ENCODE peak calls at places on chromosomes 13 and 19, in seven cellular contexts. P is neural progenitor cell, U is tibial nerve, I is fibroblast of lung, A is PC-9, W is suprapubic skin, C is endodermal cell. D is an unnamed sample.

GRCh38 chr19:50720921-50721291 is 1.3 kb upstream of the SHANK1 start:
- DNase-seq in P (peak; percentile 38), U (no peak), I (no peak), A (no peak), W (no peak), C (peak; percentile 71), D (no peak)

GRCh38 chr13:95122063-95122462 is 179.2 kb downstream of the ABCC4 start:
- DNase-seq in P (no peak), U (no peak), I (peak; percentile 26), A (no peak), W (no peak), C (no peak), D (peak; percentile 13)

GRCh38 chr19:42468273-42468796 is 25.6 kb upstream of the CXCL17 start:
- DNase-seq in P (no peak), U (no peak), I (peak; percentile 62), A (peak; percentile 36), W (no peak), C (no peak), D (peak; percentile 43)

GRCh38 chr19:20273951-20274578 is 107.1 kb downstream of the ZNF486 start:
- DNase-seq in P (no peak), U (no peak), I (no peak), A (no peak), W (no peak), C (no peak), D (no peak)

GRCh38 chr19:39941615-39942507 is 7.4 kb upstream of the FCGBP start:
- DNase-seq in P (peak; percentile 35), U (peak; percentile 20), I (peak; percentile 34), A (no peak), W (no peak), C (no peak), D (no peak)

GRCh38 chr19:18063463-18063862 is 23.3 kb downstream of the IL12RB1 start:
- DNase-seq in P (peak; percentile 48), U (no peak), I (no peak), A (no peak), W (no peak), C (peak; percentile 80), D (peak; percentile 19)

GRCh38 chr19:23916991-23917390 is 2.3 kb downstream of the ZNF726 start:
- DNase-seq in P (no peak), U (no peak), I (peak; percentile 18), A (no peak), W (no peak), C (no peak), D (no peak)

GRCh38 chr19:30444686-30445232 is 72.6 kb downstream of the ZNF536 start:
- DNase-seq in P (no peak), U (no peak), I (no peak), A (no peak), W (no peak), C (no peak), D (no peak)

GRCh38 chr19:8363803-8364771 is at the start of gene ANGPTL4:
- DNase-seq in P (peak; percentile 83), U (peak; percentile 75), I (peak; percentile 50), A (peak; percentile 33), W (peak; percentile 92), C (peak; percentile 87), D (peak; percentile 60)

GRCh38 chr13:19083340-19083739 is 98.3 kb downstream of the TUBA3C start:
- DNase-seq in P (no peak), U (no peak), I (no peak), A (no peak), W (no peak), C (no peak), D (no peak)

GRCh38 chr19:29550896-29551295 is 25.1 kb downstream of the VSTM2B start:
- DNase-seq in P (no peak), U (no peak), I (no peak), A (no peak), W (no peak), C (no peak), D (no peak)

GRCh38 chr13:59538512-59538911 is 625.2 kb downstream of the DIAPH3 start:
- DNase-seq in P (no peak), U (no peak), I (no peak), A (no peak), W (no peak), C (no peak), D (no peak)

GRCh38 chr13:95087746-95088305 is 213.4 kb downstream of the ABCC4 start:
- DNase-seq in P (no peak), U (no peak), I (peak; percentile 81), A (no peak), W (no peak), C (no peak), D (peak; percentile 83)

GRCh38 chr19:55339225-55340143 is at the start of gene KMT5C:
- DNase-seq in P (peak; percentile 100), U (peak; percentile 100), I (peak; percentile 100), A (peak; percentile 100), W (peak; percentile 100), C (peak; percentile 100), D (peak; percentile 100)

GRCh38 chr19:1534972-1535371 is 11.1 kb downstream of the PLK5 start:
- DNase-seq in P (no peak), U (no peak), I (no peak), A (no peak), W (no peak), C (no peak), D (no peak)

DNA sequence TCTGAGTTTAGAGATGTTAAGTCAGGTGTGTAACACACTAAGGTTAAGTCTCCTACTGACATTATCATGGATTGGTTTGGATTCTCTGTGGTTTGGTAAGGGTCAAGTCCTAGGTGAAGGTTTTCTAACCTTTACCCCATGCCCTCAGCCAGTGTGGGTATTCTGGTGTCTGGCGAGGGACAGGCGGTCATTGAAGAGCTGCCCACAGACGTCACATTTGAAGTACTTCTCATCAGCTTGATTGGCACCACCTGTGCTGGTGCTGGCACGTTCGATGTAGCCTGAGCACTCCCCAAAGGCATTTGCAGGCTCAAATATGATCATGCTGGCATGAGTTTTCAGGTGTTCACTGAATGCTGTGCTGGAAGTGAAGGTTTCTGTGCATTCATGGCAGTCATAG is 27.0 kb downstream of the PEG3 start:
- DNase-seq in P (no peak), U (no peak), I (no peak), A (no peak), W (no peak), C (no peak), D (no peak)
- H3K9me3 ChIP-seq in P (peaks cover 37% of the 10 kb centered on the region), U (no peaks in the 10 kb centered on the region), I (no peaks in the 10 kb centered on the region), A (no peaks in the 10 kb centered on the region), W (no peaks in the 10 kb centered on the region), C (peaks cover 78% of the 10 kb centered on the region), D (peaks cover 12% of the 10 kb centered on the region)

DNA sequence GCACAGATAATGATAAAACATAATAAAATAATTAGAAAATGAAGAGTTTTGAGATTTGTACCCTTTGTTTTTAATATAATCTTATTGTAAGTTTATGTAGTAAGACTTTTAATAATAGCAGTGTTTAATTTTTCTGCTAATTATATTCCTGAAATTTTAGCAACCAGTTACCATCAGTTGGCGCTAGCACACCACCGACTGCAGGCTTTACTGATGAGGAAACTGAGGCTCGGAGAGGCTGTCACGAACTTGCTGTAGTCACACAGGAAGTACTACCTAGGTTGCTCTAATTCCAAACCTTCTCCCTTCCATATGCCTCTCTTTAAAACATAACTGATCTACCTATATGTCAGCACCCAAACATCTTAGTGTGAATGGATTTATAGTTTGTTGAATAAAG is 1.0 kb upstream of the RFXAP start:
- DNase-seq in P (no peak), U (no peak), I (no peak), A (no peak), W (no peak), C (no peak), D (no peak)
- TF ChIP-seq CTCF in P (no peak), U (no peak), I (no peak), A (no peak), W (no peak), C (peak; percentile 31), D (no peak)

DNA sequence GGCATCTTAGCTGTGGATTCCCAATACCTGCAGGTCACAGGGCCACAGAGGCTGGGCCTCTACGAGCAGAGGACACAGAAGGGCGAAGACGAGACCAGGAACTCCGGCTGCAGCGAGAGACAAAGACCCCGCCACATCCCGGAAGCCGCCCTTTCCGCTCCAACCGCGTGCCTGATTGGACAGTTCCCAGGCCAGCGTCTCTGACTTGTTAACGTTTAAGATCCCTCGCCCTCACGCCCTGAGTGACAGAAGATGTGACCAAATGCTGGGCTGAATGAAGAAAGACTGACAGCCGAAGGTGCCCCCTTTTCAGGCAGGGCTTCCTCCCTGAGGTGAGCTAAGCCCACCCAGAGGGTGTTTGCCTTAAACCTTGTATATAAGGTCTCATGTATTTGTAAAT is at the start of gene ZNF98:
- DNase-seq in P (no peak), U (peak; percentile 9), I (no peak), A (peak; percentile 28), W (no peak), C (no peak), D (no peak)
- H3K4me3 ChIP-seq in P (no peak within 1 kb of the TSS), U (peak within 1 kb of the TSS; percentile 38), I (no peak within 1 kb of the TSS), A (no peak within 1 kb of the TSS), W (peak within 1 kb of the TSS; percentile 30), C (no peak within 1 kb of the TSS), D (no peak within 1 kb of the TSS)

GRCh38 chr19:2853015-2853606 is 11.8 kb downstream of the ZNF555 start:
- DNase-seq in P (no peak), U (no peak), I (no peak), A (no peak), W (no peak), C (no peak), D (no peak)

GRCh38 chr19:2858864-2859263 is 8.3 kb upstream of the ZNF556 start:
- DNase-seq in P (no peak), U (no peak), I (no peak), A (no peak), W (no peak), C (no peak), D (no peak)

GRCh38 chr19:2856457-2857055 is 10.6 kb upstream of the ZNF556 start:
- DNase-seq in P (no peak), U (no peak), I (no peak), A (no peak), W (no peak), C (no peak), D (no peak)

GRCh38 chr19:2852598-2852997 is 11.3 kb downstream of the ZNF555 start:
- DNase-seq in P (no peak), U (no peak), I (no peak), A (no peak), W (no peak), C (no peak), D (no peak)

DNA sequence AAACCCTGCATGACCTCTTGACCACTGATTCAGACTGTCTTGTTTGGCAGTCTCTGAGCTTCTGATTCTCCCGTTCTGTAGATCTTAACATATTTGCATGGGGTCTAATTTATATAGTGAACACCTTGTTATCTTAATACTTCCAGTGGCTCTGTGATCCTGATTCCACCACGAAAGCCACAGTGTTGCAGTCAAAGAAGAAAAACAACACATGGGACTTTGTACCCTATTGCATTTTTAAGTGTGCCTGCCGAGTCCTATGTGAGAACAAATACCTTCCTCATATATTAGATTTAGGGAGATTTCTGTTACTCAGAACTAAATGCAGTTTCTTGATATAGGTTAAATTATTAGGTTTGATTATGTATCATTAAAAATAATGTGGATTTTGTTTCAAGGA is 12.3 kb upstream of the ZNF556 start:
- DNase-seq in P (no peak), U (no peak), I (no peak), A (no peak), W (no peak), C (no peak), D (no peak)
- H3K9me3 ChIP-seq in P (peaks cover 63% of the 10 kb centered on the region), U (peaks cover 11% of the 10 kb centered on the region), I (peaks cover 12% of the 10 kb centered on the region), A (peaks cover 9% of the 10 kb centered on the region), W (peaks cover 52% of the 10 kb centered on the region), C (peaks cover 94% of the 10 kb centered on the region), D (peaks cover 24% of the 10 kb centered on the region)

GRCh38 chr19:33668968-33669367 is 47.2 kb downstream of the CHST8 start:
- DNase-seq in P (no peak), U (no peak), I (no peak), A (no peak), W (no peak), C (no peak), D (no peak)
- TF ChIP-seq CTCF in P (no peak), U (no peak), I (no peak), A (no peak), W (no peak), C (no peak), D (no peak)

GRCh38 chr13:77536358-77536757 is 852 bp downstream of the SCEL start:
- DNase-seq in P (no peak), U (no peak), I (no peak), A (no peak), W (no peak), C (no peak), D (no peak)
- H3K4me3 ChIP-seq in P (no peak overlapping the region), U (no peak overlapping the region), I (no peak overlapping the region), A (peak overlapping the region; percentile 61), W (peak overlapping the region; percentile 16), C (no peak overlapping the region), D (no peak overlapping the region)

D was measured in Caco-2.